ENCODE peak calls at places on chromosomes 6 and 20, in eight cellular contexts. M, I, A, O, S, K, B and H are unnamed samples.

GRCh38 chr6:30515106-30515505 is 25.8 kb downstream of the HLA-E start:
- DNase-seq in O (no peak), B (no peak), I (no peak), K (no peak), M (no peak), A (peak; percentile 61), S (no peak), H (no peak)

GRCh38 chr6:24902782-24903181 is 33.0 kb downstream of the RIPOR2 start:
- DNase-seq in I (peak; percentile 31), A (no peak), B (no peak), O (no peak), M (no peak), S (no peak), K (no peak), H (no peak)

GRCh38 chr20:574297-574942 is 30.8 kb upstream of the CSNK2A1 start:
- DNase-seq in I (no peak), S (no peak), K (no peak), O (peak; percentile 70), M (no peak), A (peak; percentile 81), B (no peak), H (no peak)

GRCh38 chr20:63574156-63574828 is at the start of gene HELZ2:
- DNase-seq in A (peak; percentile 92), B (peak; percentile 78), S (no peak), I (peak; percentile 91), M (peak; percentile 88), K (no peak), O (peak; percentile 52), H (peak; percentile 91)

GRCh38 chr20:40931348-40932044 is 97.1 kb upstream of the TOP1 start:
- DNase-seq in O (no peak), I (no peak), B (no peak), M (no peak), A (no peak), S (no peak), K (no peak), H (no peak)

GRCh38 chr6:6411115-6411514 is 90.7 kb upstream of the F13A1 start:
- DNase-seq in K (no peak), S (no peak), O (no peak), B (no peak), M (no peak), I (no peak), A (no peak), H (no peak)

GRCh38 chr6:138856654-138857053 is 60.8 kb downstream of the ECT2L start:
- DNase-seq in S (no peak), I (no peak), K (no peak), M (no peak), B (no peak), A (no peak), O (no peak), H (no peak)

GRCh38 chr6:143368426-143368825 is 82.1 kb downstream of the ADAT2 start:
- DNase-seq in B (no peak), A (no peak), K (no peak), O (no peak), S (no peak), M (no peak), I (peak; percentile 30), H (no peak)

GRCh38 chr6:143141442-143141841 is 80.8 kb downstream of the AIG1 start:
- DNase-seq in O (no peak), B (no peak), I (no peak), S (no peak), M (no peak), K (no peak), A (no peak), H (no peak)

GRCh38 chr20:58233881-58234528 is 5.6 kb upstream of the ANKRD60 start:
- DNase-seq in K (peak; percentile 64), O (peak; percentile 41), I (peak; percentile 56), M (peak; percentile 31), A (peak; percentile 95), S (no peak), B (peak; percentile 34), H (no peak)

GRCh38 chr6:35018184-35018523 is 123.0 kb downstream of the TCP11 start:
- DNase-seq in I (no peak), B (no peak), M (no peak), S (no peak), A (no peak), O (no peak), K (no peak), H (no peak)

GRCh38 chr20:6038256-6038655 is 15.6 kb downstream of the LRRN4 start:
- DNase-seq in O (no peak), A (no peak), B (no peak), M (no peak), I (no peak), K (no peak), S (no peak), H (no peak)

GRCh38 chr20:6039766-6040165 is 14.1 kb downstream of the LRRN4 start:
- DNase-seq in K (no peak), I (no peak), M (no peak), S (no peak), B (no peak), A (no peak), O (no peak), H (no peak)

GRCh38 chr20:6041808-6042265 is 12.0 kb downstream of the LRRN4 start:
- DNase-seq in S (no peak), O (no peak), I (no peak), B (no peak), A (no peak), M (no peak), K (no peak), H (no peak)

GRCh38 chr20:6040958-6041807 is 12.7 kb downstream of the LRRN4 start:
- DNase-seq in M (no peak), K (no peak), O (no peak), A (no peak), S (no peak), I (no peak), B (no peak), H (no peak)

DNA sequence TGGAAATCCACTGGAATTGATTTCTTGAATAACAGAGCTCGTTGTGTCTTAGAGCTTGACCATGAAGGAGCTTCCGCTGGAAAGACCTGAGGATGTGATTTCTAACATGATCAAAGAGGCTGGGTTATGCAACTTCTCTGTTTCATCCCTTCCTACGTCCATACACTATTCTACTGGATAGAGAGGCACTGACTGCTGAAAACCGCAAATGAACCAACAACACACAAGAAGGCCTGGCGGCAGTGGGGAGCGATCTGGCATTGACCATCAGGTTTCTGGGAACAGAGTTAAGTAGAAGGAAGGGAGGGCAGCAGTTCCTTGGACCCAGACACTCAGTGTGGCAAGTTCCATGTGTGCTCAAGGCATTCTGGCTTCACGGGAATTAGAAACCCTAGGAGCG is 13.3 kb downstream of the LRRN4 start:
- DNase-seq in B (no peak), S (no peak), A (no peak), I (no peak), M (no peak), O (no peak), K (no peak), H (no peak)
- H3K9me3 ChIP-seq in B (no peaks in the 10 kb centered on the region), S (no peaks in the 10 kb centered on the region), A (no peaks in the 10 kb centered on the region), I (no peaks in the 10 kb centered on the region), M (no peaks in the 10 kb centered on the region), O (no peaks in the 10 kb centered on the region), K (no peaks in the 10 kb centered on the region), H (no peaks in the 10 kb centered on the region)

DNA sequence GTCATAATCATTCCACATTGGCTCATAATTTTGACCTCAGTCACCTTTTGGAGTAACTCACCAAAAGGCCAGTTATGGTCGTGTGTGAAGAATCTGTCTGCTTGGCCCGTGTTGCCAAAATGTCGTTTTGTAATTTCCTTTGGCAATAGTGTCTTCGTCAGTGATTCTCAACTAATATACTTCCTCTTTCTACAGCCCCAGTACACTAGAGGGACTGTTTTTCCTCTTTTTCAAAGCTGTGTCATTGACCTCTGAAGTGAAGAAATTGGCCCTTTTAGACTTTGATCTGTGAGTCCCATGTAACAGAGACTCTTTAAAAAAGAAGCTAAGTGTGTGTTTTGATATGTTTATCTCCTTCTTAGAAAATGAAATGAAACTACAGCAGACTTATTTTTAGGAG is 5.2 kb downstream of the FOXO3 start:
- DNase-seq in A (no peak), B (peak; percentile 61), S (no peak), I (peak; percentile 78), K (no peak), O (peak; percentile 69), M (peak; percentile 36), H (no peak)
- H3K4me1 ChIP-seq in A (no peaks in the 10 kb centered on the region), B (peaks cover 8% of the 10 kb centered on the region), S (peaks cover 80% of the 10 kb centered on the region), I (peaks cover 51% of the 10 kb centered on the region), K (peaks cover 31% of the 10 kb centered on the region), O (peaks cover 46% of the 10 kb centered on the region), M (peaks cover 41% of the 10 kb centered on the region), H (peaks cover 16% of the 10 kb centered on the region)

DNA sequence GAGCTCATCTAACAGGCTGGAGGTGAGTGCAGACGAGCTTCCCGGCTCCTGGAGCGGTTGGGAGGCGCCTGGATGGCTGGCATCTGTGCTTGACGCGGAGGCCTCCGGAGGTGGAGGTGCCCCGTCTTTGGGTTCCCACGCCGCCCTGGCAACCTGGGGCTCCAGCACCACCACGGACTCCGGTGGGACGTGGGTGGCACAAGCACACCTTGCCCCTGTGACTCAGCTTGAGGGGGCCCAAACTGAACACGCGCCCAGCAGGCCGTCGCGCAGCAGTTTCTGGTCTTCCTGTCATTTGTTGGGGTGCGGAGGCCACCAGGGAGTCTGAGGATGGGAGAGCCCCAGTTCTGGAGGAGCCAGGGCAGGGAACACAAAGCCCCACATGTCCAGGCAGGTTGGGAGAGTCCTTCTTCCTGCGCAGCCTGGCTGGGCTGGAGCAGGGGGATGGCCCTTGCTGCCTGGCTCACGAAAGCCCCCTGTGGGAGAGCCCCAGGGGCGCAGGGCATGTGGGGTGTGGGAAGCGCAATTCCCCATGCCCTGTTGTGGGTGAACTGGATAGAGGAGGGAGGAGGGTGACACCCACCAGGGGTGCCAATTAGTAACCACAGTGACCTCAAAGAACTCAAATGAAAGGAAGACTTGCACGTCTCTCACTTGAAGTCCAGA is 1378.6 kb upstream of the DEFB115 start:
- DNase-seq in B (no peak), S (peak; percentile 98), A (peak; percentile 45), I (no peak), M (peak; percentile 19), O (no peak), K (peak; percentile 89), H (peak; percentile 79)
- H3K9me3 ChIP-seq in B (no peaks in the 10 kb centered on the region), S (no peaks in the 10 kb centered on the region), A (peaks cover 59% of the 10 kb centered on the region), I (peaks cover 12% of the 10 kb centered on the region), M (peaks cover 20% of the 10 kb centered on the region), O (peaks cover 16% of the 10 kb centered on the region), K (peaks cover 13% of the 10 kb centered on the region), H (peaks cover 4% of the 10 kb centered on the region)

DNA sequence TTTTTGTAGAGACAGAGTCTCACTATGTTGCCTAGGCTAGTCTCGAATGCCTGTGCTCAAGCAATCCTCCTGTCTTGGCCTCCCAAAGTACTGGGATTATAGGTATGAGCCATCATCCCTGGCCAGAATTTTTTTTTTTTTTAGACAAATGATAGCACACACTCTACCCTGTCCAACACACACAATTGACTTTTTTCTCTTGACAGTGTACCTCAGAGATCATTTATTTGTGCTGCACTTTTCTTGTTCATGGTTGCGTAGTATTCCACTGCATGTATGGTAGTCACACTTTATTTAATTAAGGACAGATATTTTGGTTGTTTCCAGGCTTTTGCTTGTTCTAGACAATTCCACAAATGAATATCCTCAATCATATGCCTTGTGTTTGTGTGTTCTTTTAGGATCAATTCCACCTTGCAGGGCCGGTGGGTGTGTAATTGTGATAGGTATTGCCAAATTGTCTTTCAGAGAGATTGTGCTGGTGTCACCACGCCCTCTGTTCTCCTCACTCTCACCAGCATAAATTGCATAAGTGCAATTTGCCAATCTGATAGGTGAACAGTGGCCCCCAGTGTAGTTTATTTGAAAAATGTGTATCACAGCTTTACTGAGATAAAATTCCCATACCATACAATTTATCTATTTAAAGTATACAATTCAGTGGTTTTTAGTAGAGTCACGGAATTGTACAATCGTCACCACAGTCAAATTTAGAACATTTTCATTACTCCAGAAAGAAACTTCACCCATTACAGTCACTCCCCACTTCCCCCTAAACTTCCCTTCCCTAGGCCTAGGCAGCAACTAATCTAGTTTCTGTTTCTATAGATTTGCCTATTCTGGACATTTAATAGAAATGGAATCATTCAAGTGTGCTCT is 20.1 kb downstream of the SRC start:
- DNase-seq in M (no peak), K (no peak), I (no peak), O (no peak), S (no peak), A (no peak), B (no peak), H (no peak)
- H3K4me1 ChIP-seq in M (no peaks in the 10 kb centered on the region), K (peaks cover 6% of the 10 kb centered on the region), I (no peaks in the 10 kb centered on the region), O (no peaks in the 10 kb centered on the region), S (peaks cover 5% of the 10 kb centered on the region), A (no peaks in the 10 kb centered on the region), B (no peaks in the 10 kb centered on the region), H (no peaks in the 10 kb centered on the region)